ENCODE peak calls at places on chromosomes 6 and 20, in four cellular contexts. One of them, this sample, is unnamed.

GRCh38 chr6:100267002-100267401 is 197.7 kb downstream of the SIM1 start:
- DNase-seq in A549: no peak
- DNase-seq in IMR-90: no peak
- DNase-seq in heart left ventricle: no peak
- DNase-seq in this sample: no peak

GRCh38 chr6:158849899-158850806 is 31.0 kb upstream of the EZR start:
- DNase-seq in A549: peak; percentile 97
- DNase-seq in IMR-90: peak; percentile 97
- DNase-seq in heart left ventricle: no peak
- DNase-seq in this sample: no peak

GRCh38 chr20:62088258-62089127 is 22.8 kb upstream of the TAF4 start:
- DNase-seq in A549: peak; percentile 94
- DNase-seq in IMR-90: peak; percentile 99
- DNase-seq in heart left ventricle: no peak
- DNase-seq in this sample: peak; percentile 40

GRCh38 chr6:1958257-1958656 is 287.1 kb downstream of the GMDS start:
- DNase-seq in A549: no peak
- DNase-seq in IMR-90: no peak
- DNase-seq in heart left ventricle: no peak
- DNase-seq in this sample: no peak

GRCh38 chr20:59123011-59123676 is 40.5 kb upstream of the ZNF831 start:
- DNase-seq in A549: no peak
- DNase-seq in IMR-90: no peak
- DNase-seq in heart left ventricle: no peak
- DNase-seq in this sample: no peak

GRCh38 chr6:111564482-111564945 is 41.2 kb downstream of the TRAF3IP2 start:
- DNase-seq in A549: no peak
- DNase-seq in IMR-90: peak; percentile 74
- DNase-seq in heart left ventricle: peak; percentile 75
- DNase-seq in this sample: peak; percentile 87

GRCh38 chr20:12262747-12263146 is 345.1 kb downstream of the BTBD3 start:
- DNase-seq in A549: no peak
- DNase-seq in IMR-90: no peak
- DNase-seq in heart left ventricle: no peak
- DNase-seq in this sample: no peak

GRCh38 chr6:26295691-26296555 is 69.1 kb upstream of the BTN3A2 start:
- DNase-seq in A549: peak; percentile 71
- DNase-seq in IMR-90: peak; percentile 92
- DNase-seq in heart left ventricle: no peak
- DNase-seq in this sample: peak; percentile 65

GRCh38 chr20:42844751-42845150 is 345.0 kb downstream of the PTPRT start:
- DNase-seq in A549: no peak
- DNase-seq in IMR-90: no peak
- DNase-seq in heart left ventricle: no peak
- DNase-seq in this sample: no peak

GRCh38 chr6:36445651-36446050 is 2.9 kb downstream of the KCTD20 start:
- DNase-seq in A549: no peak
- DNase-seq in IMR-90: no peak
- DNase-seq in heart left ventricle: no peak
- DNase-seq in this sample: no peak

GRCh38 chr20:43721429-43722152 is 5.2 kb downstream of the GTSF1L start:
- DNase-seq in A549: no peak
- DNase-seq in IMR-90: no peak
- DNase-seq in heart left ventricle: no peak
- DNase-seq in this sample: no peak

GRCh38 chr6:159252955-159253508 is 83.8 kb downstream of the FNDC1 start:
- DNase-seq in A549: peak; percentile 32
- DNase-seq in IMR-90: peak; percentile 45
- DNase-seq in heart left ventricle: no peak
- DNase-seq in this sample: no peak

GRCh38 chr6:4884646-4885427 is 108.6 kb downstream of the CDYL start:
- DNase-seq in A549: no peak
- DNase-seq in IMR-90: no peak
- DNase-seq in heart left ventricle: no peak
- DNase-seq in this sample: no peak

GRCh38 chr6:71534916-71535315 is 246.3 kb downstream of the OGFRL1 start:
- DNase-seq in A549: no peak
- DNase-seq in IMR-90: no peak
- DNase-seq in heart left ventricle: no peak
- DNase-seq in this sample: no peak

GRCh38 chr6:16505711-16506362 is 255.4 kb downstream of the ATXN1 start:
- DNase-seq in A549: no peak
- DNase-seq in IMR-90: peak; percentile 78
- DNase-seq in heart left ventricle: no peak
- DNase-seq in this sample: no peak

GRCh38 chr20:43583982-43584432 is 6.7 kb upstream of the IFT52 start:
- DNase-seq in A549: no peak
- DNase-seq in IMR-90: peak; percentile 97
- DNase-seq in heart left ventricle: peak; percentile 67
- DNase-seq in this sample: peak; percentile 36

GRCh38 chr6:134063966-134064445 is 11.6 kb upstream of the SLC2A12 start:
- DNase-seq in A549: peak; percentile 72
- DNase-seq in IMR-90: peak; percentile 85
- DNase-seq in heart left ventricle: peak; percentile 46
- DNase-seq in this sample: peak; percentile 25

GRCh38 chr6:68008445-68008844 is 626.6 kb upstream of the ADGRB3 start:
- DNase-seq in A549: no peak
- DNase-seq in IMR-90: no peak
- DNase-seq in heart left ventricle: no peak
- DNase-seq in this sample: no peak

GRCh38 chr6:165611294-165611693 is 51.7 kb downstream of the PDE10A start:
- DNase-seq in A549: no peak
- DNase-seq in IMR-90: no peak
- DNase-seq in heart left ventricle: peak; percentile 38
- DNase-seq in this sample: no peak

GRCh38 chr20:10848810-10849370 is 175.1 kb upstream of the JAG1 start:
- DNase-seq in A549: peak; percentile 92
- DNase-seq in IMR-90: peak; percentile 94
- DNase-seq in heart left ventricle: peak; percentile 33
- DNase-seq in this sample: peak; percentile 24

GRCh38 chr20:37492096-37492625 is 28.9 kb upstream of the NNAT start:
- DNase-seq in A549: no peak
- DNase-seq in IMR-90: no peak
- DNase-seq in heart left ventricle: no peak
- DNase-seq in this sample: no peak

GRCh38 chr20:34190679-34191090 is 50.5 kb upstream of the ASIP start:
- DNase-seq in A549: peak; percentile 82
- DNase-seq in IMR-90: peak; percentile 87
- DNase-seq in heart left ventricle: peak; percentile 66
- DNase-seq in this sample: peak; percentile 53

GRCh38 chr6:26234421-26235239 is 130.4 kb upstream of the BTN3A2 start:
- DNase-seq in A549: peak; percentile 89
- DNase-seq in IMR-90: peak; percentile 84
- DNase-seq in heart left ventricle: peak; percentile 43
- DNase-seq in this sample: peak; percentile 23

GRCh38 chr6:32980488-32981038 is 12.2 kb downstream of the BRD2 start:
- DNase-seq in A549: no peak
- DNase-seq in IMR-90: no peak
- DNase-seq in heart left ventricle: no peak
- DNase-seq in this sample: no peak

GRCh38 chr6:46963626-46964025 is 41.9 kb upstream of the ADGRF5 start:
- DNase-seq in A549: no peak
- DNase-seq in IMR-90: no peak
- DNase-seq in heart left ventricle: no peak
- DNase-seq in this sample: no peak

GRCh38 chr6:21996425-21997207 is 300.2 kb downstream of the PRL start:
- DNase-seq in A549: no peak
- DNase-seq in IMR-90: no peak
- DNase-seq in heart left ventricle: no peak
- DNase-seq in this sample: no peak

GRCh38 chr6:161745128-161745527 is 471.3 kb upstream of the AGPAT4 start:
- DNase-seq in A549: no peak
- DNase-seq in IMR-90: no peak
- DNase-seq in heart left ventricle: no peak
- DNase-seq in this sample: no peak

GRCh38 chr6:111427341-111428116 is 55.5 kb downstream of the REV3L start:
- DNase-seq in A549: peak; percentile 3
- DNase-seq in IMR-90: peak; percentile 85
- DNase-seq in heart left ventricle: no peak
- DNase-seq in this sample: no peak

GRCh38 chr6:136923116-136923953 is 1.2 kb downstream of the SLC35D3 start:
- DNase-seq in A549: no peak
- DNase-seq in IMR-90: no peak
- DNase-seq in heart left ventricle: no peak
- DNase-seq in this sample: no peak

GRCh38 chr6:138250513-138251247 is 32.4 kb upstream of the PBOV1 start:
- DNase-seq in A549: no peak
- DNase-seq in IMR-90: peak; percentile 5
- DNase-seq in heart left ventricle: peak; percentile 39
- DNase-seq in this sample: no peak

GRCh38 chr6:166760288-166760687 is 133.2 kb upstream of the RPS6KA2 start:
- DNase-seq in A549: no peak
- DNase-seq in IMR-90: no peak
- DNase-seq in heart left ventricle: no peak
- DNase-seq in this sample: no peak

GRCh38 chr6:90044182-90044832 is 150.0 kb downstream of the GJA10 start:
- DNase-seq in A549: no peak
- DNase-seq in IMR-90: peak; percentile 47
- DNase-seq in heart left ventricle: no peak
- DNase-seq in this sample: no peak

GRCh38 chr6:1181939-1182338 is 130.0 kb upstream of the FOXQ1 start:
- DNase-seq in A549: no peak
- DNase-seq in IMR-90: no peak
- DNase-seq in heart left ventricle: no peak
- DNase-seq in this sample: no peak

GRCh38 chr6:6700421-6700820 is 111.9 kb downstream of the LY86 start:
- DNase-seq in A549: no peak
- DNase-seq in IMR-90: no peak
- DNase-seq in heart left ventricle: no peak
- DNase-seq in this sample: no peak

GRCh38 chr6:111278738-111279137 is 191.4 kb downstream of the SLC16A10 start:
- DNase-seq in A549: no peak
- DNase-seq in IMR-90: no peak
- DNase-seq in heart left ventricle: no peak
- DNase-seq in this sample: no peak

GRCh38 chr6:20455175-20456075 is 53.7 kb downstream of the E2F3 start:
- DNase-seq in A549: no peak
- DNase-seq in IMR-90: peak; percentile 57
- DNase-seq in heart left ventricle: no peak
- DNase-seq in this sample: no peak

GRCh38 chr6:101259446-101259845 is 134.1 kb upstream of the GRIK2 start:
- DNase-seq in A549: no peak
- DNase-seq in IMR-90: no peak
- DNase-seq in heart left ventricle: no peak
- DNase-seq in this sample: no peak

GRCh38 chr6:127200114-127200513 is 66.5 kb upstream of the RNF146 start:
- DNase-seq in A549: no peak
- DNase-seq in IMR-90: no peak
- DNase-seq in heart left ventricle: no peak
- DNase-seq in this sample: no peak

GRCh38 chr6:33316603-33317417 is 734 bp downstream of the ZBTB22 start:
- DNase-seq in A549: no peak
- DNase-seq in IMR-90: no peak
- DNase-seq in heart left ventricle: peak; percentile 57
- DNase-seq in this sample: no peak

GRCh38 chr6:155341130-155341828 is 27.0 kb upstream of the TFB1M start:
- DNase-seq in A549: no peak
- DNase-seq in IMR-90: peak; percentile 74
- DNase-seq in heart left ventricle: no peak
- DNase-seq in this sample: no peak
- H3K9me3 ChIP-seq in A549: peaks cover 11% of the 10 kb centered on the region
- H3K9me3 ChIP-seq in IMR-90: peaks cover 2% of the 10 kb centered on the region
- H3K9me3 ChIP-seq in heart left ventricle: no peaks in the 10 kb centered on the region
- H3K9me3 ChIP-seq in this sample: no peaks in the 10 kb centered on the region

DNA sequence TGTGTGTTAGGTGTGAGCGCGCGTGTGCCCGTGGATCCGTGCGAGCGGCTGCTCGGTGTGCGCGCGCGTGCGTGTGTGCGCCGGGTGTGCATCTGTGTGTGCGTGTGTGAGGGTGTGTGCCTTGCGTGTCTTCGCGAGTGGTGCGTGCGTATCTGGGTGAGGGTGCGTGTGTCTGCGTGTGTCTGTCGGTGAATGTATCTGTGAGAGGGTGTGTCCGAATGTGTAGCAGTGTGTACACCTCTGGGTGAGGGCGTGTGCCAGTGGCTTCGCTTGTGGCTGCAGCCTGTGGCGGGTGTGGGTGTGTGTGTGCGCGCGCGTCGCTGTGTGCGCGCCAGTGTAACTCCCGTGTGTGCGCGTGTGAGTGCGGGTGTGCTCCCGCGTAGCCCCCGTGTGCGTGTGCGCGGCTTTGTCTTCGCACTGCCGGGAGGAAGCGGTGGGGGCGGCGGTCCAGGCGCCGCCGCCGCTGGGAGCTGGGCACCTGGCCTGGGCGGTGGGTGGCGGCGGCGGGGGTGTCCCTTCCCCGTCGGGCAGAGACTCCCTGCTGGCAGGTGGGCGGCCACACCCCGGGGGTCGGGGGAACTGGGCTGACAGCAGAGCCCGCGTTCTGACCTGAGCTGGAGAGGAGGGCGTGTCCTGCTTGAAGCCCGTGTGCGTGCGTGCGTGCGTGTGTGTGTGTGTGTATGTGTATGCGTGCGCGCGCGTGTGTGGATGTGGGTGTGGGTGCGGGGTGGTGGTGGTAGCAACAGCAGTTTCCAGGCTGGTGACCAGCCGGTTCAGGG is 61.3 kb upstream of the EPB41L1 start:
- DNase-seq in A549: peak; percentile 82
- DNase-seq in IMR-90: no peak
- DNase-seq in heart left ventricle: peak; percentile 82
- DNase-seq in this sample: no peak
- TF ChIP-seq POLR2A in A549: peak; percentile 29
- TF ChIP-seq POLR2A in IMR-90: no peak
- TF ChIP-seq POLR2A in heart left ventricle: no peak
- TF ChIP-seq POLR2A in this sample: no peak

GRCh38 chr20:5745416-5745968 is 4.7 kb upstream of the SHLD1 start:
- DNase-seq in A549: no peak
- DNase-seq in IMR-90: no peak
- DNase-seq in heart left ventricle: no peak
- DNase-seq in this sample: no peak
- TF ChIP-seq CTCF in A549: no peak
- TF ChIP-seq CTCF in IMR-90: no peak
- TF ChIP-seq CTCF in heart left ventricle: no peak
- TF ChIP-seq CTCF in this sample: no peak

DNA sequence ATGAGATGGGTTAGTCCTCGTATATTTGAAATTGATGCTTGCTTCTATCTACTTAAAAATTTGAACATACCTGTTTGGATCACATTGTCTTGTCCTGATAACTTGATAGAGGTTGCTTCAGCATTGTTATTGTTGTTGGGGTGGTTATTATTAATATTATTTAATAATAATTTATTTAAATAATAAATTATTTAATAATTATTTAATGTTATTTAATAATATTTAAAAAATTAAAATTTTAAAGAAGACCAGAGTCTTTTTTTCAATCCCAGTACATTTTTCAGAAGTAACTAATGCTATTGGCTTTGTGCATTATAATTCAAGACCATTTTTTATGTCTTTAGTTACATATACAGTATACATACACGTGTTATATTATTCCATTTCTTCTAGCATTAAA is 116.6 kb upstream of the DUSP22 start:
- DNase-seq in A549: no peak
- DNase-seq in IMR-90: no peak
- DNase-seq in heart left ventricle: no peak
- DNase-seq in this sample: no peak
- H3K9me3 ChIP-seq in A549: no peaks in the 10 kb centered on the region
- H3K9me3 ChIP-seq in IMR-90: no peaks in the 10 kb centered on the region
- H3K9me3 ChIP-seq in heart left ventricle: no peaks in the 10 kb centered on the region
- H3K9me3 ChIP-seq in this sample: no peaks in the 10 kb centered on the region

This sample was measured in gastrocnemius medialis.